ENCODE peak calls at places on chromosomes 7 and 10, in seven cellular contexts. C is upper lobe of left lung, V is left lung, A is A549, G is PC-3, S is pancreas, M is neural progenitor cell. F is an unnamed sample. For H3K4me1, the result is how much of the 10 kb centered on the place peaks cover.

GRCh38 chr10:12703813-12704212 is 297.7 kb downstream of the CCDC3 start:
- DNase-seq in M (no peak), G (peak), V (no peak), C (no peak), S (no peak), A (peak), F (no peak)

GRCh38 chr7:78090616-78091015 is 292.0 kb downstream of the PHTF2 start:
- DNase-seq in V (no peak), M (no peak), S (no peak), G (no peak), A (peak), C (no peak), F (no peak)

GRCh38 chr7:130276796-130277762 is 10.4 kb downstream of the CPA2 start:
- DNase-seq in M (no peak), G (peak), S (peak), V (no peak), A (no peak), C (no peak), F (no peak)

GRCh38 chr10:12971001-12971788 is 30.3 kb downstream of the CCDC3 start:
- DNase-seq in C (no peak), M (no peak), A (no peak), G (no peak), S (no peak), V (no peak), F (no peak)

GRCh38 chr10:132627736-132628512 is 90.3 kb downstream of the INPP5A start:
- DNase-seq in A (no peak), C (peak), V (peak), M (no peak), G (no peak), S (no peak), F (peak)

GRCh38 chr7:19069842-19070241 is 47.6 kb downstream of the TWIST1 start:
- DNase-seq in C (no peak), S (no peak), G (peak), V (no peak), M (peak), A (peak), F (no peak)

GRCh38 chr7:43372656-43373355 is 210.1 kb upstream of the STK17A start:
- DNase-seq in S (no peak), A (no peak), M (no peak), G (no peak), C (no peak), V (no peak), F (no peak)

GRCh38 chr7:124460053-124460445 is 305.5 kb downstream of the GPR37 start:
- DNase-seq in S (no peak), A (no peak), V (no peak), G (peak), M (no peak), C (no peak), F (no peak)

GRCh38 chr10:104045151-104046089 is 40.3 kb downstream of the COL17A1 start:
- DNase-seq in G (peak), V (no peak), S (peak), C (peak), A (peak), M (peak), F (no peak)

GRCh38 chr10:75107756-75108683 is 3.4 kb upstream of the SAMD8 start:
- DNase-seq in C (peak), G (no peak), S (no peak), V (no peak), A (no peak), M (no peak), F (peak)
- H3K4me3 ChIP-seq in C (no peak), G (no peak), S (no peak), V (no peak), A (no peak), M (no peak), F (no peak)

GRCh38 chr10:31700222-31700621 is 228.4 kb downstream of the ARHGAP12 start:
- DNase-seq in S (no peak), G (no peak), C (no peak), A (no peak), M (no peak), V (no peak), F (peak)
- H3K4me1 ChIP-seq in S (under half), G (under half), C (under half), A (under half), M (under half), V (half or more), F (half or more)

GRCh38 chr7:45610660-45611299 is 36.6 kb downstream of the ADCY1 start:
- DNase-seq in A (no peak), S (no peak), M (no peak), G (no peak), V (no peak), C (no peak), F (no peak)

GRCh38 chr7:45610019-45610418 is 35.9 kb downstream of the ADCY1 start:
- DNase-seq in M (no peak), S (no peak), A (no peak), G (no peak), C (no peak), V (no peak), F (no peak)

GRCh38 chr7:45606050-45606449 is 31.9 kb downstream of the ADCY1 start:
- DNase-seq in G (no peak), A (no peak), C (no peak), V (no peak), M (no peak), S (peak), F (no peak)

DNA sequence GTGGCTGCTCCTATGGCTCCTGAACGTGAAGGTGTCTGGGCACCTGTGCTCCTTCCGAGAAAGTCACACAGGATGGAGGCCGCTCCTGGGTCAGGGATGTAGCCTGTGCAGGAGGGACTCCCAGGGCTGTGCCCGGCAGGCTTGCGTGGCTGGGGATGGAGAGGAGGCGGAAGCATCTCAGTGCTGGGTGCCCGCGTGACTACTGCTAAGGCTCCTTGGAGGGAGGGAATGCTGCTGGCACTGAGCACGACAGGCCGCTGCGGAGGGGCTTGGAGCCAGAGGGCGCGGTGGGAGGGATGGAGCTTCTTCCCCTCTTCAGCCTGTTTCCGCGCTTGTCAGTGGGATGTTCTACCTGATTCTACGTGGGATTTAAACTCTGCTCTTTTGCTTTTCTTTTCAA is 35.0 kb downstream of the ADCY1 start:
- DNase-seq in V (no peak), G (no peak), M (no peak), A (no peak), C (no peak), S (no peak), F (no peak)
- H3K4me3 ChIP-seq in V (no peak), G (no peak), M (no peak), A (no peak), C (no peak), S (no peak), F (no peak)

GRCh38 chr10:62083413-62083794 is 181.9 kb downstream of the ARID5B start:
- DNase-seq in A (no peak), C (no peak), M (no peak), G (peak), V (no peak), S (no peak), F (no peak)

GRCh38 chr10:62080905-62081304 is 179.4 kb downstream of the ARID5B start:
- DNase-seq in C (no peak), G (no peak), A (no peak), S (no peak), V (no peak), M (no peak), F (no peak)

GRCh38 chr10:62081322-62081945 is 179.9 kb downstream of the ARID5B start:
- DNase-seq in C (no peak), V (no peak), A (no peak), G (peak), M (no peak), S (no peak), F (no peak)

GRCh38 chr10:62082729-62083412 is 181.4 kb downstream of the ARID5B start:
- DNase-seq in V (no peak), G (peak), C (no peak), M (no peak), A (peak), S (no peak), F (peak)

DNA sequence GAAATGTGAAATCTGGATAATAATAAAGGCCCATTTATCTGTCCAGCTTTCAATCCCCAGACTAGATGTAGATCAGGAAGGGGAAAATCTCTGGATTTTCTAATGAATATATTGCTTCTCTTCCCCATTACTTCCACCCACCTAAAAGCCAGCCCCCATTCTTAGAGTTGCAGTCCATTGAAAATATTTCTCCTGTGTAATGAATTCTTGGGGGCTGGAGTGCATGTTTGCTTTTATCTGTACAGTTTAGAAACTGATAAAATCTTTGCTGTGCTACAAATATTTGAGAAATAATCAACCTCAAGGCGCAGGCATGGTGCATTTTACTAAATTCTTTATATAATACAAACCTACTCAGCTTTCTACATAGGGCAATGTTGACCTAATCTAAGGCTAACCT is 180.8 kb downstream of the ARID5B start:
- DNase-seq in S (no peak), G (no peak), M (no peak), A (no peak), C (no peak), V (no peak), F (no peak)
- H3K4me1 ChIP-seq in S (under half), G (half or more), M (under half), A (under half), C (under half), V (under half), F (half or more)

GRCh38 chr10:93515963-93516450 is 19.6 kb downstream of the CEP55 start:
- DNase-seq in M (no peak), V (no peak), C (no peak), A (no peak), G (no peak), S (no peak), F (no peak)

GRCh38 chr10:93513091-93513490 is 16.7 kb downstream of the CEP55 start:
- DNase-seq in V (no peak), M (no peak), G (no peak), S (no peak), C (no peak), A (no peak), F (no peak)

GRCh38 chr10:93515071-93515962 is 18.9 kb downstream of the CEP55 start:
- DNase-seq in V (no peak), C (no peak), S (no peak), A (no peak), M (no peak), G (no peak), F (no peak)

GRCh38 chr10:93514496-93514895 is 18.1 kb downstream of the CEP55 start:
- DNase-seq in V (no peak), S (no peak), C (no peak), G (no peak), M (no peak), A (no peak), F (no peak)

GRCh38 chr10:93518531-93518930 is 22.1 kb downstream of the CEP55 start:
- DNase-seq in M (no peak), C (no peak), A (no peak), V (no peak), G (no peak), S (no peak), F (no peak)
- H3K4me3 ChIP-seq in M (no peak), C (no peak), A (no peak), V (no peak), G (no peak), S (no peak), F (no peak)

GRCh38 chr10:100522945-100523344 is 3.3 kb upstream of the SEC31B start:
- DNase-seq in S (no peak), G (no peak), A (no peak), C (no peak), M (no peak), V (no peak), F (no peak)

GRCh38 chr10:100519321-100520051 is at the start of gene SEC31B:
- DNase-seq in G (no peak), S (peak), A (no peak), C (no peak), M (peak), V (peak), F (peak)

GRCh38 chr10:100518761-100519241 is 860 bp downstream of the SEC31B start:
- DNase-seq in M (peak), V (no peak), G (peak), A (peak), S (peak), C (peak), F (peak)

GRCh38 chr10:100522107-100522811 is 2.6 kb upstream of the SEC31B start:
- DNase-seq in S (no peak), M (no peak), G (peak), A (no peak), V (no peak), C (no peak), F (no peak)

GRCh38 chr10:100520811-100521210 is 1.1 kb upstream of the SEC31B start:
- DNase-seq in S (no peak), M (no peak), A (no peak), V (no peak), G (peak), C (no peak), F (no peak)
- H3K4me1 ChIP-seq in S (under half), M (under half), A (under half), V (under half), G (under half), C (under half), F (under half)

GRCh38 chr7:39035156-39035555 is 57.4 kb downstream of the POU6F2 start:
- DNase-seq in S (no peak), C (no peak), V (no peak), A (no peak), G (no peak), M (no peak), F (no peak)
- H3K4me3 ChIP-seq in S (no peak), C (no peak), V (no peak), A (no peak), G (no peak), M (no peak), F (no peak)

GRCh38 chr10:87945994-87946393 is 82.6 kb downstream of the PTEN start:
- DNase-seq in S (no peak), V (no peak), A (no peak), C (no peak), G (no peak), M (no peak), F (no peak)
- H3K4me1 ChIP-seq in S (under half), V (under half), A (under half), C (under half), G (under half), M (under half), F (under half)

F was measured in heart left ventricle.